ENCODE peak calls at places on chromosomes 5 and 9, in nine cellular contexts. R, H, L, V, U, N, A, M and D are unnamed samples.
A peak's percentile ranks its signal among the peaks of the same experiment; 100 is the strongest.

GRCh38 chr5:117982691-117983090 is 1005.7 kb downstream of the DTWD2 start:
- DNase-seq in N (no peak), L (no peak), M (no peak), U (no peak), R (no peak), V (no peak), H (no peak), A (no peak), D (no peak)

GRCh38 chr9:137740311-137740710 is 121.5 kb downstream of the EHMT1 start:
- DNase-seq in N (no peak), A (peak; percentile 89), L (no peak), V (no peak), H (peak; percentile 32), R (no peak), U (no peak), M (no peak), D (no peak)

GRCh38 chr9:123424552-123425225 is 68.7 kb downstream of the CRB2 start:
- DNase-seq in A (no peak), M (no peak), H (no peak), N (no peak), R (no peak), U (no peak), L (no peak), V (no peak), D (no peak)

GRCh38 chr5:1726469-1726865 is 73.2 kb downstream of the MRPL36 start:
- DNase-seq in L (no peak), A (no peak), R (no peak), N (no peak), V (no peak), H (no peak), M (no peak), U (no peak), D (no peak)

GRCh38 chr5:132751444-132751843 is 4.2 kb downstream of the CCNI2 start:
- DNase-seq in H (no peak), N (peak; percentile 85), A (peak; percentile 94), L (no peak), R (no peak), V (no peak), U (no peak), M (no peak), D (peak; percentile 81)

GRCh38 chr9:12774861-12775367 is at the start of gene LURAP1L:
- DNase-seq in R (peak; percentile 70), L (no peak), A (peak; percentile 86), H (peak; percentile 44), U (no peak), V (no peak), M (no peak), N (no peak), D (peak; percentile 21)

GRCh38 chr5:178207183-178207916 is 3.0 kb downstream of the HNRNPAB start:
- DNase-seq in U (no peak), H (no peak), R (no peak), N (no peak), V (no peak), M (no peak), L (no peak), A (peak; percentile 86), D (no peak)

GRCh38 chr5:79853676-79854418 is 137.2 kb downstream of the MTX3 start:
- DNase-seq in V (no peak), U (peak; percentile 16), A (no peak), R (peak; percentile 48), H (no peak), L (no peak), N (no peak), M (no peak), D (no peak)

GRCh38 chr5:154418344-154418820 is 27.4 kb upstream of the SAP30L start:
- DNase-seq in H (no peak), N (no peak), V (peak; percentile 70), R (no peak), M (no peak), A (no peak), U (no peak), L (no peak), D (no peak)

GRCh38 chr5:473344-474192 is 30.6 kb downstream of the EXOC3 start:
- DNase-seq in N (peak; percentile 41), L (no peak), R (no peak), H (no peak), A (peak; percentile 49), M (no peak), U (no peak), V (no peak), D (no peak)

GRCh38 chr5:1642221-1642620 is 118.5 kb upstream of the LPCAT1 start:
- DNase-seq in U (no peak), M (no peak), R (no peak), L (no peak), N (no peak), V (no peak), H (no peak), A (no peak), D (no peak)

GRCh38 chr9:14277761-14278160 is 36.2 kb downstream of the NFIB start:
- DNase-seq in U (no peak), R (no peak), L (no peak), A (no peak), V (no peak), N (no peak), M (no peak), H (no peak), D (no peak)

GRCh38 chr5:174755103-174755502 is 30.7 kb downstream of the MSX2 start:
- DNase-seq in R (no peak), M (no peak), V (no peak), H (no peak), A (peak; percentile 38), L (no peak), U (no peak), N (no peak), D (no peak)
- TF ChIP-seq CTCF in R (peak; percentile 65), M (no peak), V (no peak), H (no peak), A (peak; percentile 57), L (no peak), U (peak; percentile 27), N (no peak), D (no peak)

GRCh38 chr5:137890850-137891249 is 1.6 kb downstream of the PKD2L2 start:
- DNase-seq in U (no peak), N (no peak), H (no peak), V (no peak), L (no peak), M (no peak), R (no peak), A (no peak), D (no peak)

GRCh38 chr5:137894586-137894985 is 5.3 kb downstream of the PKD2L2 start:
- DNase-seq in A (no peak), L (no peak), V (no peak), N (no peak), U (no peak), H (no peak), M (no peak), R (no peak), D (no peak)

GRCh38 chr5:137888875-137889759 is at the start of gene PKD2L2:
- DNase-seq in N (peak; percentile 98), V (no peak), A (peak; percentile 95), U (peak; percentile 51), H (peak; percentile 87), R (no peak), M (peak; percentile 68), L (peak; percentile 26), D (peak; percentile 87)

GRCh38 chr5:137888489-137888874 is 775 bp upstream of the PKD2L2 start:
- DNase-seq in M (no peak), A (no peak), H (no peak), U (no peak), V (no peak), N (no peak), R (no peak), L (no peak), D (no peak)

GRCh38 chr5:137891849-137892248 is 2.6 kb downstream of the PKD2L2 start:
- DNase-seq in M (no peak), L (no peak), U (no peak), N (peak; percentile 7), H (no peak), V (no peak), R (no peak), A (no peak), D (no peak)
- TF ChIP-seq CTCF in M (no peak), L (no peak), U (no peak), N (peak; percentile 18), H (no peak), V (peak; percentile 20), R (peak; percentile 34), A (peak; percentile 6), D (no peak)

DNA sequence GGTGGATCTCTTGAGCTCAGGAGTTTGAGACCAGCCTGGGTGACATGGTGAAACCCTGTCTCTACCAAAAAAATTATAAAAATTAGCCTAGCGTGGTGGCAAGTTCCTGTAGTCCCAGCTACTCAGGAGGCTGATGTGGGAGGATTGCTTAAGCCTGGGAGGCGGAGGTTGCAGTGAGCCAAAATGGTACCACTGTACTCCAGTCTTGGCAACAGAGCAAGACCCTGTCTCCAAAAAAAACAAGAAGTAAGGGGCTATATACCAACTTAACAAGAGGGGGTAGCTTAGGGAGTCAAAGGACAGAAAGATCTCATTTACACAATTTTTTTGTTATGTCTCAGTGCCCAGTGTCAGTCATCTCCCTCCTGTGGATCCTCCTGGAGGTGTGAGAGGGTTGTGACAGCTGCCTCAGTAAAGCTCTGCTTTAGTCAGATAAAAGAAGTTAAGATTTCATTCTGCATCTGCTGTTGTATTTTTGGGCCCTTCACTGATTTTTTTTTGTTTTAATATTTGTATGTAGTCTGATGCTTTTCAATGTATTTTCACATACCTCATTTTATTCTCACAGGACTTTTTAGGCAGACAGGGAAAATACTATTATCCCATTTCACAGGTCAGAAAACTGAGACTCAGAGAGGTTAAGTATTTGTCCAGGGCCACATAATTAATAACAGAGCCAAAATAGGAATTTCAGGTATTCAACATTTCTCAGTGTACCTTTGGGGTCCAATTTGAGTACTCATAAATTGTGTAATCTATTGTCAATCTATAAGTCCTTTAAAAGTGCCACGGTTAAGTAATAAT is 120.9 kb upstream of the GRHPR start:
- DNase-seq in H (no peak), L (no peak), N (peak; percentile 50), V (no peak), R (no peak), M (no peak), A (no peak), U (no peak), D (no peak)
- TF ChIP-seq CTCF in H (no peak), L (no peak), N (peak; percentile 15), V (no peak), R (no peak), M (no peak), A (no peak), U (no peak), D (no peak)

GRCh38 chr5:127038550-127038949 is 8.2 kb upstream of the MARCHF3 start:
- DNase-seq in V (no peak), U (no peak), M (no peak), R (no peak), A (peak; percentile 19), L (no peak), N (no peak), H (peak; percentile 18), D (no peak)

GRCh38 chr5:127041571-127041970 is 11.2 kb upstream of the MARCHF3 start:
- DNase-seq in H (no peak), V (no peak), L (no peak), N (no peak), U (no peak), R (no peak), A (peak; percentile 66), M (no peak), D (no peak)

GRCh38 chr5:127040779-127041520 is 10.6 kb upstream of the MARCHF3 start:
- DNase-seq in N (no peak), M (no peak), H (no peak), V (no peak), L (no peak), A (peak; percentile 55), U (peak; percentile 41), R (no peak), D (no peak)

GRCh38 chr5:127046343-127047072 is 16.1 kb upstream of the MARCHF3 start:
- DNase-seq in M (no peak), U (no peak), H (no peak), L (no peak), V (no peak), A (no peak), N (no peak), R (no peak), D (no peak)

GRCh38 chr5:127042593-127042992 is 12.2 kb upstream of the MARCHF3 start:
- DNase-seq in H (no peak), R (no peak), U (no peak), L (no peak), A (peak; percentile 70), N (no peak), M (no peak), V (no peak), D (no peak)
- TF ChIP-seq CTCF in H (peak; percentile 40), R (peak; percentile 17), U (no peak), L (no peak), A (peak; percentile 57), N (no peak), M (peak; percentile 26), V (peak; percentile 7), D (no peak)